ENCODE peak calls at places on chromosomes 7 and 10, in six cellular contexts. F is A549, I is transverse colon, T is tibial artery, H is AG04449, B is BJ. Y is an unnamed sample.

GRCh38 chr7:135843214-135843613 is 94.6 kb upstream of the FAM180A start:
- DNase-seq in F (no peak), I (no peak), T (no peak), B (no peak), H (no peak), Y (no peak)

GRCh38 chr10:43233601-43234430 is 33.0 kb downstream of the RASGEF1A start:
- DNase-seq in B (no peak), H (no peak), F (no peak), T (peak; percentile 33), I (peak; percentile 3), Y (no peak)

GRCh38 chr10:104072786-104073185 is 12.9 kb downstream of the COL17A1 start:
- DNase-seq in H (no peak), I (no peak), F (no peak), T (no peak), B (no peak), Y (no peak)

GRCh38 chr7:34759477-34760125 is 101.6 kb downstream of the NPSR1 start:
- DNase-seq in B (no peak), H (no peak), F (peak; percentile 68), T (no peak), I (no peak), Y (no peak)

GRCh38 chr10:96556003-96556402 is 30.8 kb downstream of the TM9SF3 start:
- DNase-seq in B (no peak), T (no peak), I (no peak), F (no peak), H (no peak), Y (no peak)

GRCh38 chr7:131011976-131012375 is 278.0 kb upstream of the KLF14 start:
- DNase-seq in T (no peak), F (peak; percentile 51), I (no peak), B (no peak), H (peak; percentile 82), Y (peak; percentile 96)

GRCh38 chr7:149773446-149774236 is at the start of gene ZNF467:
- DNase-seq in I (peak; percentile 70), B (no peak), T (peak; percentile 81), H (no peak), F (peak; percentile 57), Y (no peak)

GRCh38 chr7:85529197-85529596 is 342.3 kb upstream of the SEMA3D start:
- DNase-seq in I (no peak), T (no peak), H (no peak), F (no peak), B (peak; percentile 31), Y (no peak)

GRCh38 chr7:80136276-80137045 is 1.8 kb downstream of the GNAI1 start:
- DNase-seq in T (no peak), I (no peak), F (no peak), H (peak; percentile 34), B (no peak), Y (no peak)

GRCh38 chr10:5587151-5588079 is 62.7 kb downstream of the CALML3 start:
- DNase-seq in F (no peak), H (no peak), T (peak; percentile 60), I (no peak), B (no peak), Y (no peak)

GRCh38 chr7:50783304-50783703 is 608 bp upstream of the GRB10 start:
- DNase-seq in B (no peak), I (no peak), H (no peak), T (no peak), F (no peak), Y (no peak)

GRCh38 chr7:40393660-40394059 is 258.9 kb downstream of the SUGCT start:
- DNase-seq in H (no peak), I (no peak), T (no peak), F (no peak), B (no peak), Y (no peak)

GRCh38 chr7:931871-932650 is 22.4 kb downstream of the ADAP1 start:
- DNase-seq in I (peak; percentile 5), F (no peak), B (no peak), T (peak; percentile 48), H (no peak), Y (no peak)

GRCh38 chr7:141960687-141961422 is 12.7 kb downstream of the TAS2R38 start:
- DNase-seq in B (no peak), H (no peak), F (no peak), T (no peak), I (no peak), Y (no peak)

GRCh38 chr7:124073325-124073676 is 40.4 kb upstream of the TMEM229A start:
- DNase-seq in B (no peak), T (no peak), H (no peak), F (no peak), I (no peak), Y (no peak)

GRCh38 chr7:71591876-71592275 is 459.9 kb downstream of the GALNT17 start:
- DNase-seq in F (no peak), T (no peak), H (no peak), I (no peak), B (no peak), Y (no peak)

GRCh38 chr7:94434031-94434430 is 39.3 kb downstream of the COL1A2 start:
- DNase-seq in B (no peak), I (no peak), F (no peak), H (no peak), T (no peak), Y (no peak)

GRCh38 chr10:61898435-61898778 is 3.1 kb upstream of the ARID5B start:
- DNase-seq in B (no peak), F (no peak), T (no peak), I (no peak), H (no peak), Y (no peak)

GRCh38 chr7:90671571-90671970 is 75.5 kb downstream of the CDK14 start:
- DNase-seq in B (no peak), H (no peak), T (no peak), I (no peak), F (no peak), Y (no peak)

GRCh38 chr7:30470163-30470770 is 8.3 kb downstream of the NOD1 start:
- DNase-seq in B (no peak), I (no peak), T (no peak), F (peak; percentile 19), H (no peak), Y (no peak)

GRCh38 chr10:130438861-130439260 is 302.7 kb downstream of the GLRX3 start:
- DNase-seq in B (no peak), I (no peak), H (no peak), F (no peak), T (no peak), Y (no peak)

GRCh38 chr10:28300027-28300426 is 2.8 kb downstream of the MPP7 start:
- DNase-seq in B (no peak), I (no peak), F (no peak), T (no peak), H (no peak), Y (no peak)
- TF ChIP-seq CTCF in B (no peak), I (no peak), F (no peak), T (peak; percentile 17), H (no peak), Y (peak; percentile 9)

DNA sequence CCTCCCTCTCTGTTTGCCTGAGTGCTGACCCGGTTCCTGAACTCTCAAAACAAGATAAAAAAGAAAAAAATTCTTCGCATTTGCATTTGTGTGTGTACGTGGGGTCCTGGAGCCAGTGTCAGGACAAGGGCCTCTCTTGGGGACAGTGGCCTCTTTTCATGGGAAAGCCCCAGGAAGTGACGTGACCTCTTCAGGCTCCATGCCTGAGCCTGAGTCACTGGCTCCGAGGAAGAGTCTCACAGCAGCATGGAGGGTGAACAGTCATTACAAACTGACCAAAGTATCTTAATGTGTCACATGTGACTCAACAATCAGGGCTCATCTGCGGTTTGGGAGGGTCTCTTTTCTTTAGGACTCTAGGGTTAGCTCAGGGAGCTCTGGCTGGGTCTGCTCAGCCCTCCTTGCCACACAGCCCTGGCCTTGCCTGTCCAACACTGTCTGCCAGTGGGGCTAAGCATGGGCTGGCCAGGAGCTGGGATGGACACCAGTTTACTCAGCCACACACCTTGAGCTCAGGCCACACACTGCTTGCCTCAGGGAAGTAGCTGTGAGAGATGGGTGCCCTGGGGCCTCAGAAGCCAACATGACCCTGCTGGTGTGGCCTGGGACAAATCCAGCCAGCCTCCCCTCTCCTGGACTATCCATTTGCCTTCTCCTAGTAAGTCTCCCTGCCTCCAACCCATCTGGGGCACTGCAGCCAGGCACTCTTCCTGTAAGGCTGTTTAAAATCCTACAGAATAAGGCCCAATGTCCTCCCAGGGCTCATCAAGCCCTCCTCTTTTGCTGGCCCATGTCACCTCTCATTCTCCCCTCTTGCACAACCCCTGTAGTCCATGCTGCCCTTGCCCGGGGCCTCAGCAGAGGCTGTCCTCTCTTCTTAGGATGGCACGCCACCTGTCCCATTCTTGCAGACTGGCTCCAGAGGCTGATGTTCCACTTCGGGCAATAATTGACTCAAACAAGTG is 10.5 kb downstream of the TMEM273 start:
- DNase-seq in I (peak; percentile 24), B (peak; percentile 48), F (peak; percentile 21), H (peak; percentile 80), T (peak; percentile 69), Y (no peak)
- H3K4me3 ChIP-seq in I (no peak overlapping the region), B (no peak overlapping the region), F (no peak overlapping the region), H (no peak overlapping the region), T (no peak overlapping the region), Y (no peak overlapping the region)

GRCh38 chr7:12244129-12244528 is 33.0 kb downstream of the TMEM106B start:
- DNase-seq in I (peak; percentile 34), B (no peak), T (no peak), F (peak; percentile 63), H (no peak), Y (peak; percentile 43)
- TF ChIP-seq CTCF in I (peak; percentile 22), B (peak; percentile 45), T (peak; percentile 12), F (peak; percentile 29), H (peak; percentile 35), Y (peak; percentile 64)

DNA sequence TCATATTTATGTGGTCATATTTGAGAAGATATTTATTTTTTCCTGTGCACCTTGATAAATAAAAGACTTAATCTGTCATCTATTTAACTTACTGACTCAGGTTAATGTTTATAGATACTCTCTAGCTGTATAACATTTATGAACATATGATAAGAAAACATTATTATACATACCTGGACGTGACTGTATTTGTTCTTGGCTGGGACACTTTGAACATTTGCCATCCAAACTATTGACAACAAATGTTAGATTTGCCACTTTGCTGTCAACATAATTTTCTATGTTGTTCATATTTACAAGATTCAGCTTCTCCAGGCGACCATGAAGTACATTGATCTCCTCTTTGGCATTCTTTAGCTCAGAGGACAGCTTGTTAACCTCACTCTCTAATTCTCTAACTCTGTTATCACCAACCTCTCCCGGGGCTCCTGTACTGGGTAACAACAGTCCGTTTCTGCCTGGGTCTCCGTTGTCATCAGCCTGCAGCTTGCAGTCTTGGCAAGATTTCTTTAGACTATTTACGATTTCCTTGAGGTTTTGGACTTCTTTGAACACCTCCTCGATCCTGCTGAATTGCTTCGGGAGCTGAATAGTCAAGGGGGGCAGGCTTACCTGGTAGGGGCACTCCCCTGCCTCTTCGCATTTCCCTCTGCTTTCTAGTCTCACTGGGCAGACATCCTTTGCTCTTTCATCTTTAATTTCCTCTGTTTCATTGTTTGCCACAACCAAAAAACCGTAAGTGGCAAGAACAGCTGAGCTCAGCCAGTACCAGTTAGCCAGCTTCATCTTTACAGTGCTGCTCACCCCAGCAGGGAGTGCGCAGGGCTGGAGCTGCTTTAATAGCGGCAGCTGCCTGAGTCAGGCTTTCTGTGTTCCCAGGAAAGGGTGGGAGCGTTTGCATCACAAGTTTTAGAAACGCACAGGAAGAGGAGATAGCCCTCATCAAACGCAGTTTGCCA is at the start of gene FGL2:
- DNase-seq in I (peak; percentile 75), H (no peak), T (peak; percentile 86), B (peak; percentile 6), F (no peak), Y (no peak)
- H3K4me3 ChIP-seq in I (peak within 1 kb of the TSS; percentile 43), H (no peak within 1 kb of the TSS), T (peak within 1 kb of the TSS; percentile 58), B (no peak within 1 kb of the TSS), F (no peak within 1 kb of the TSS), Y (no peak within 1 kb of the TSS)

GRCh38 chr10:10055656-10056445 is 961.8 kb upstream of the CELF2 start:
- DNase-seq in I (no peak), H (no peak), T (no peak), F (no peak), B (no peak), Y (no peak)

GRCh38 chr10:10053051-10053450 is 964.6 kb upstream of the CELF2 start:
- DNase-seq in B (no peak), F (no peak), T (no peak), I (no peak), H (no peak), Y (no peak)

GRCh38 chr10:10056958-10057357 is 960.7 kb upstream of the CELF2 start:
- DNase-seq in B (no peak), I (no peak), H (no peak), T (no peak), F (no peak), Y (no peak)
- TF ChIP-seq CTCF in B (peak; percentile 3), I (no peak), H (no peak), T (peak; percentile 17), F (no peak), Y (peak; percentile 39)